ENCODE peak calls at places on chromosome 21, in nine cellular contexts. I is body of pancreas; U is SJCRH30; O is esophagus muscularis mucosa; B is CD8-positive, alpha-beta T cell; P is colonic mucosa; S is GM12878; K is IMR-90; D is heart right ventricle. N is an unnamed sample. For H3K4me1, the result is how much of the 10 kb centered on the place peaks cover.

GRCh38 chr21:16264314-16264713 is 534.5 kb downstream of the USP25 start:
- DNase-seq in P (no peak), U (no peak), B (no peak), D (no peak), O (no peak), K (no peak), I (no peak), S (no peak), N (no peak)

GRCh38 chr21:22791986-22792560 is 1793.9 kb downstream of the NCAM2 start:
- DNase-seq in U (peak), I (peak), S (no peak), O (no peak), K (peak), P (peak), D (no peak), B (peak), N (no peak)

GRCh38 chr21:46605759-46606426 is 1.0 kb upstream of the S100B start:
- DNase-seq in S (peak), O (no peak), B (peak), D (peak), P (no peak), K (no peak), I (no peak), U (no peak), N (no peak)

GRCh38 chr21:39927304-39927886 is 60.2 kb downstream of the PCP4 start:
- DNase-seq in S (no peak), O (no peak), U (no peak), B (no peak), I (peak), K (no peak), P (no peak), D (peak), N (no peak)

GRCh38 chr21:39363607-39364555 is 15.0 kb upstream of the HMGN1 start:
- DNase-seq in O (no peak), P (no peak), I (no peak), D (no peak), U (no peak), S (no peak), K (peak), B (no peak), N (no peak)

GRCh38 chr21:38244885-38245869 is 11.6 kb upstream of the KCNJ15 start:
- DNase-seq in B (peak), K (peak), U (peak), I (no peak), D (no peak), S (peak), O (no peak), P (no peak), N (no peak)

GRCh38 chr21:33828083-33828482 is 87.5 kb downstream of the ATP5PO start:
- DNase-seq in P (no peak), I (no peak), U (no peak), B (no peak), O (no peak), D (no peak), S (no peak), K (no peak), N (no peak)

GRCh38 chr21:9750341-9751086 is 770.9 kb upstream of the TPTE start:
- DNase-seq in B (no peak), K (no peak), D (no peak), I (no peak), O (peak), P (no peak), S (no peak), U (no peak), N (no peak)

GRCh38 chr21:38777521-38777920 is 28.2 kb upstream of the ETS2 start:
- DNase-seq in B (no peak), K (no peak), D (no peak), P (no peak), U (no peak), O (no peak), S (no peak), I (no peak), N (no peak)

GRCh38 chr21:19011448-19011847 is 607.9 kb upstream of the TMPRSS15 start:
- DNase-seq in P (no peak), S (no peak), K (no peak), U (no peak), D (no peak), O (no peak), I (no peak), B (no peak), N (no peak)

GRCh38 chr21:21682172-21682571 is 684.0 kb downstream of the NCAM2 start:
- DNase-seq in K (peak), P (no peak), I (no peak), U (no peak), D (no peak), O (no peak), S (no peak), B (no peak), N (no peak)

GRCh38 chr21:36125513-36126121 is 9.3 kb upstream of the CBR3 start:
- DNase-seq in O (no peak), U (peak), P (peak), S (no peak), K (peak), D (no peak), B (peak), I (peak), N (peak)

GRCh38 chr21:16330340-16331319 is 600.8 kb downstream of the USP25 start:
- DNase-seq in B (no peak), U (peak), I (no peak), S (no peak), P (peak), O (no peak), K (peak), D (no peak), N (no peak)

GRCh38 chr21:33069994-33070811 is at the start of gene OLIG1:
- DNase-seq in K (peak), B (peak), S (no peak), I (peak), P (peak), O (no peak), D (peak), U (peak), N (no peak)

GRCh38 chr21:29258626-29259335 is 39.9 kb upstream of the BACH1 start:
- DNase-seq in P (no peak), D (no peak), K (peak), I (no peak), U (peak), S (no peak), B (no peak), O (no peak), N (no peak)

GRCh38 chr21:16908087-16908486 is 604.8 kb upstream of the CXADR start:
- DNase-seq in B (no peak), I (no peak), D (no peak), U (no peak), O (no peak), K (no peak), S (no peak), P (no peak), N (peak)

GRCh38 chr21:46459356-46460112 is 843 bp downstream of the DIP2A start:
- DNase-seq in K (peak), O (no peak), I (peak), S (no peak), U (peak), D (peak), P (peak), B (no peak), N (peak)

GRCh38 chr21:34020934-34021553 is 52.3 kb upstream of the MRPS6 start:
- DNase-seq in D (no peak), U (peak), S (no peak), I (no peak), P (no peak), O (no peak), K (no peak), B (no peak), N (no peak)

GRCh38 chr21:18744840-18745239 is 341.3 kb upstream of the TMPRSS15 start:
- DNase-seq in O (no peak), D (no peak), I (no peak), B (no peak), K (no peak), S (no peak), P (no peak), U (no peak), N (no peak)

GRCh38 chr21:35509004-35509704 is 460.1 kb upstream of the RUNX1 start:
- DNase-seq in U (no peak), S (no peak), I (no peak), P (no peak), O (no peak), D (no peak), B (no peak), K (no peak), N (no peak)

GRCh38 chr21:20396798-20397197 is 601.4 kb upstream of the NCAM2 start:
- DNase-seq in S (no peak), B (no peak), K (no peak), D (peak), O (no peak), I (no peak), U (no peak), P (no peak), N (no peak)

GRCh38 chr21:32806810-32807386 is 35.3 kb upstream of the PAXBP1 start:
- DNase-seq in I (no peak), O (peak), D (no peak), S (no peak), U (no peak), P (no peak), K (peak), B (no peak), N (no peak)

GRCh38 chr21:36697473-36698159 is 1.3 kb upstream of the SIM2 start:
- DNase-seq in I (no peak), D (no peak), B (no peak), K (no peak), S (no peak), U (no peak), P (no peak), O (no peak), N (no peak)

GRCh38 chr21:16502897-16503296 is 773.1 kb downstream of the USP25 start:
- DNase-seq in D (no peak), S (no peak), I (no peak), U (no peak), P (no peak), B (no peak), O (no peak), K (no peak), N (no peak)

GRCh38 chr21:34701726-34702125 is 32.9 kb downstream of the CLIC6 start:
- DNase-seq in I (no peak), S (no peak), U (no peak), D (no peak), O (no peak), P (no peak), K (peak), B (no peak), N (peak)

GRCh38 chr21:43744725-43745124 is 25.8 kb downstream of the PDXK start:
- DNase-seq in O (no peak), P (no peak), U (no peak), D (no peak), I (no peak), S (no peak), B (no peak), K (no peak), N (no peak)

GRCh38 chr21:29655577-29655976 is 284.2 kb downstream of the GRIK1 start:
- DNase-seq in D (no peak), B (no peak), O (no peak), I (no peak), U (no peak), K (no peak), S (no peak), P (no peak), N (no peak)

GRCh38 chr21:42553435-42553834 is 39.8 kb downstream of the SLC37A1 start:
- DNase-seq in U (no peak), K (no peak), B (no peak), I (no peak), S (no peak), O (no peak), P (peak), D (no peak), N (no peak)
- H3K4me1 ChIP-seq in U (under half), K (under half), B (under half), I (under half), S (under half), O (under half), P (under half), D (under half), N (under half)

DNA sequence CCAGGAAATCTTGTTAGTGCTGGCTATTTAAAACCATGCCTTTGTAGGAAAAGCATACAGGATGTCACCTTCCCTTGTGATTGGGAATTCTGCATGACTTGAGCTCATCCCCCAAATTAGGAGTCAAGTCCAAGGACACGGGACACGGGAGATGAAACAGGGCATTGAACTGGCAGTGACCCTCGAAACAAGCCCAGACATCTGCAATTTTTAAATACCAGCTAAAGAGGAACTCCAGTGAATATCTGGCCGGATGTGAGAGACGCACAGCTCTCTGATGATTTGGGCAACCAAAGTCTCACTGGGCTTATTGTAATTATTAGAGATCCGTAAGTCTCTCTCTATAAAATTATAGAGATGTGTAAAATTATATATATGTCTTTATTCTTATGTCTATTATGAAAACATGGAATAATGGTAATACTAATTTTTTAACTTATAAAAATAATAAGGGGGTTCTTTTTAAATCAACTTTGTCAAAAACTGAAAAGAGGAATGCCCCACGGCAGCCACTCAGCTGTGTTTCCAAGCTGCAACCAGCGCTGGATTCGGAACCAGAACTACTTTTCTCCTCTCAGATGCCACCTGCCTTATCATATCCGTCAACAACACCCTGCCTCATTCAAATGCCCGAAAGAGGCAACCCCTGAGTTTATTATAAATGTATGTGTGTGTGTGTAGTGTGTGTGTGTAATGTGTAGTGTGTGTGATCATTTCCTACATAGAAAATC is 32.6 kb downstream of the C2CD2 start:
- DNase-seq in S (no peak), O (no peak), I (no peak), P (no peak), D (no peak), B (no peak), U (no peak), K (no peak), N (no peak)
- H3K4me1 ChIP-seq in S (under half), O (under half), I (under half), P (under half), D (under half), B (under half), U (under half), K (under half), N (under half)

GRCh38 chr21:26136686-26137085 is 33.9 kb downstream of the APP start:
- DNase-seq in K (no peak), P (no peak), U (no peak), S (peak), B (no peak), I (no peak), O (no peak), D (no peak), N (no peak)
- H3K4me1 ChIP-seq in K (under half), P (under half), U (under half), S (under half), B (under half), I (under half), O (under half), D (half or more), N (under half)

DNA sequence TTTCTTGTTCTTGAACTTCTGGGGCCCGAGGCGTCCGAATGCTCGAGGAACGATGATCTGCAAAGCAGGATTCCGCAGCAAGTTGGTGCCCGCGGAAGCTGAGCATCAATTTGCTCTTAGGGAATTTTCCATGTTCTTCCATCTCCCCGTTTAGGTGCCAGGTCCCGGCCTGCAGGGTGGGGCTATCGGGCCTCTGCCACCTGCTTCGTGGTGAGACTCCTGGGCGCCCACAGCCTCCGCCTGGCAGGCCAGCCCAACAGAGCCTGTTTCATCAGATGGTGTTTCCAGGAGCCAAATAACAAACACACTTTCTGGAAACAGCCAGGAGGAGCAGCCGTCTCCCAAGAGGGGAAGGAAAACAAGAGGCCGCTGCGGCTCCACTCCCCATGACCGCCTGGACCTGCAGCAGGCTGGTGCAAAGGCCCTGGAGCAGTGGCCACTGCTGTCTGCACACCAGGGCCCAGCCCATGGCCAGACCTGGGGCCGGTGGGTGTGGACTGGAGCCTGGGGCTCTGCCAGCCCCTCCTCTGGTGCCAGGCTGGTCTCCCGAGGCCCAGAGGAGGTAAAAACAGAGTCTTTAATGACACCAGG is 54.8 kb downstream of the SLX9 start:
- DNase-seq in U (peak), P (no peak), I (no peak), K (no peak), D (peak), S (no peak), B (no peak), O (no peak), N (no peak)
- H3K4me1 ChIP-seq in U (under half), P (under half), I (under half), K (under half), D (under half), S (under half), B (under half), O (under half), N (under half)

DNA sequence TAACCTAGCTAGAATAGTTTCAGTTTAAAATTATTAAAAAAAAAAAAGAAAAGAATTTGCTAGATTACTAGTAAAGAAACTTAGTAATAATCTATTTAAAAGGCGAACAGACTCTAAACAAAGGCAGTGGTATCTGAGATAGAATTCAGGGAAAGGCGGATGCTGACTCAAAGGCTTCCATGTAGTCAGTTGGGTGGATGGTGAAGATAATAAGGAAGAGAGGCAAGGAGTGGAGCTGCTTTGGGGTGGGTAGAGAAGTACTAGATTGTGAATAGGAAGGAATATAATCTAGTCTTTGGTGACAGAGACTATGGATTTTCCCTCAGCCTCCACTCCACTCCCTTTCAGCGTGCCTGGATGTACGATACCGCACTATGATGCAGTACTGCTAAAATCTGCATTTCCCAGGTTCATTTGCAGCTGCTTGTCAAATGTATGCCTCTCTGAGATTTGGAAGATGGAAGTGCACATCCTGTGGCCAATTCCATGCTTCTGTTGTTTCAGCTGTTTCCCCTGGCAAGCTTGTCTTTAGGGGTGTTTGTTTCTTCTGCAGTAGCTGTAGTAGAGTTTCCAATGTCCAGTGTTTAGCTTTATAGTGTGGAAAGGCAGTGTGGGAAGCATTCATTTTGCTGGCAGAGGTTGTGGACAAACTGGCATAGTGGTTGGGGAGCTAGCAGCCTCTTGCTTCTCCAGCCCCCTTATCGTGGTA is 184.6 kb upstream of the NRIP1 start:
- DNase-seq in I (no peak), D (no peak), U (peak), O (no peak), P (no peak), K (peak), S (no peak), B (no peak), N (no peak)
- H3K4me1 ChIP-seq in I (under half), D (under half), U (under half), O (under half), P (under half), K (under half), S (under half), B (under half), N (under half)

GRCh38 chr21:31198575-31198974 is 145.5 kb downstream of the TIAM1 start:
- DNase-seq in U (no peak), K (peak), B (no peak), P (no peak), I (no peak), D (no peak), S (no peak), O (no peak), N (no peak)

GRCh38 chr21:31201548-31201947 is 142.5 kb downstream of the TIAM1 start:
- DNase-seq in B (no peak), S (peak), P (no peak), U (no peak), I (no peak), O (no peak), D (no peak), K (peak), N (no peak)

GRCh38 chr21:31204801-31205200 is 139.3 kb downstream of the TIAM1 start:
- DNase-seq in K (no peak), P (no peak), I (no peak), S (no peak), U (no peak), B (no peak), D (no peak), O (no peak), N (no peak)

GRCh38 chr21:31203371-31204054 is 140.5 kb downstream of the TIAM1 start:
- DNase-seq in O (no peak), U (no peak), D (no peak), P (no peak), B (no peak), S (no peak), K (peak), I (no peak), N (no peak)

GRCh38 chr21:31201144-31201543 is 142.9 kb downstream of the TIAM1 start:
- DNase-seq in S (no peak), K (no peak), B (no peak), I (no peak), D (no peak), U (no peak), P (no peak), O (no peak), N (no peak)
- H3K4me1 ChIP-seq in S (under half), K (under half), B (under half), I (under half), D (under half), U (under half), P (under half), O (under half), N (under half)

DNA sequence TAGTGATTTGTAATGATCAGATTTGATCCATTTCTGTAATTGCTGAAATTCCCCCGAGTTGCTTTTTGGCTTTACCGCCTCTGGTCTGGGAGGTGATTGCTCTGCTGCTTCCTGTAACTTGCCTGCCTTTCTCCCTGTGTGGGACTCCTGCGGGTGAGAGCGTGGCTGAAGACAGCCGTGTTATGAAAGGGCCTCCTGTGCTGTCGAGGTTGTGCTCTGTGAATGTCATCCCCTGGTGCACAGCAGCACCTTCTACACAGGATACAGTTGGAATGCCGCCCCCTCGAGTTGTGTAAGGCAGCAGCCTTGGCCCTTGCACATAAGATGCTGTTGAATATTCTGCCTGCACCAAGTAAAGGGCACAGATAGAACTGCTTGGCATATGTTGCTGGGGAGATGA is 5.9 kb downstream of the SOD1 start:
- DNase-seq in K (peak), I (no peak), B (no peak), D (no peak), S (no peak), P (no peak), U (no peak), O (no peak), N (no peak)
- H3K4me1 ChIP-seq in K (under half), I (under half), B (half or more), D (under half), S (under half), P (under half), U (under half), O (under half), N (under half)

N was measured in uterus.